ENCODE peak calls at places on chromosomes 5 and 9, in eight cellular contexts. J is MM.1S, S is GM23248, R is K562, M is keratinocyte, H is fibroblast of lung, P is neuronal stem cell, U is HCT116. B is an unnamed sample. For H3K27me3, the result is how much of the 10 kb centered on the place peaks cover.

GRCh38 chr9:16866542-16866941 is 3.9 kb downstream of the BNC2 start:
- DNase-seq in J (no peak), S (peak), R (no peak), M (no peak), H (peak), P (no peak), U (no peak), B (no peak)

GRCh38 chr5:10157085-10157669 is 92.5 kb downstream of the ATPSCKMT start:
- DNase-seq in J (no peak), S (no peak), R (no peak), M (no peak), H (no peak), P (no peak), U (no peak), B (peak)

GRCh38 chr9:38380872-38381534 is 11.5 kb upstream of the ALDH1B1 start:
- DNase-seq in J (no peak), S (no peak), R (peak), M (no peak), H (peak), P (peak), U (no peak), B (no peak)

GRCh38 chr9:87157366-87158031 is 210.2 kb upstream of the GAS1 start:
- DNase-seq in J (no peak), S (peak), R (no peak), M (no peak), H (peak), P (no peak), U (no peak), B (no peak)

GRCh38 chr9:84304166-84304565 is 36.4 kb downstream of the SLC28A3 start:
- DNase-seq in J (no peak), S (no peak), R (no peak), M (no peak), H (peak), P (no peak), U (no peak), B (no peak)

GRCh38 chr5:87582149-87582548 is 169.4 kb upstream of the CCNH start:
- DNase-seq in J (no peak), S (no peak), R (no peak), M (no peak), H (no peak), P (no peak), U (no peak), B (no peak)

GRCh38 chr5:95446009-95446408 is 54.8 kb downstream of the FAM81B start:
- DNase-seq in J (no peak), S (peak), R (no peak), M (peak), H (peak), P (no peak), U (peak), B (no peak)

GRCh38 chr5:58060971-58061370 is 398.9 kb downstream of the PLK2 start:
- DNase-seq in J (no peak), S (peak), R (no peak), M (no peak), H (peak), P (no peak), U (no peak), B (no peak)

GRCh38 chr5:44833249-44833648 is 24.5 kb downstream of the MRPS30 start:
- DNase-seq in J (no peak), S (no peak), R (no peak), M (no peak), H (no peak), P (no peak), U (no peak), B (no peak)

GRCh38 chr9:121498150-121498486 is 1.5 kb downstream of the GGTA1 start:
- DNase-seq in J (peak), S (peak), R (peak), M (peak), H (peak), P (peak), U (peak), B (peak)

GRCh38 chr5:84287964-84288363 is 96.7 kb downstream of the EDIL3 start:
- DNase-seq in J (peak), S (peak), R (no peak), M (peak), H (peak), P (no peak), U (peak), B (no peak)
- H3K4me2 ChIP-seq in J (no peak), S (no peak), R (no peak), M (peak), H (no peak), P (no peak), U (peak), B (no peak)

DNA sequence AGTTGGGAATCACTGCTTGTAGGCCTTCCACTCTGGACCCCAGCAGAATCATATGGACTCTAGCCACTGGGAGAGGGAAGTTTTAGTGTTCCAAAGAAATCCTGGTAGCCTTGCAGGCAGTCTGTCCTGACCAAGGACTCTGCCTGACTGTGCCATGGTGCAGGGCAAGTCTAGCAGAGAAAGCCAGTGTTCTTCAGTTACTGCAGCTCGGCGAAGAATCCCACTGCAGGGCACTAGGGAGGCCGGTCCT is 20.3 kb upstream of the MATR3 start:
- DNase-seq in J (no peak), S (no peak), R (no peak), M (no peak), H (no peak), P (no peak), U (no peak), B (peak)
- H3K27me3 ChIP-seq in J (under half), S (under half), R (under half), M (under half), H (under half), P (under half), U (under half), B (under half)

DNA sequence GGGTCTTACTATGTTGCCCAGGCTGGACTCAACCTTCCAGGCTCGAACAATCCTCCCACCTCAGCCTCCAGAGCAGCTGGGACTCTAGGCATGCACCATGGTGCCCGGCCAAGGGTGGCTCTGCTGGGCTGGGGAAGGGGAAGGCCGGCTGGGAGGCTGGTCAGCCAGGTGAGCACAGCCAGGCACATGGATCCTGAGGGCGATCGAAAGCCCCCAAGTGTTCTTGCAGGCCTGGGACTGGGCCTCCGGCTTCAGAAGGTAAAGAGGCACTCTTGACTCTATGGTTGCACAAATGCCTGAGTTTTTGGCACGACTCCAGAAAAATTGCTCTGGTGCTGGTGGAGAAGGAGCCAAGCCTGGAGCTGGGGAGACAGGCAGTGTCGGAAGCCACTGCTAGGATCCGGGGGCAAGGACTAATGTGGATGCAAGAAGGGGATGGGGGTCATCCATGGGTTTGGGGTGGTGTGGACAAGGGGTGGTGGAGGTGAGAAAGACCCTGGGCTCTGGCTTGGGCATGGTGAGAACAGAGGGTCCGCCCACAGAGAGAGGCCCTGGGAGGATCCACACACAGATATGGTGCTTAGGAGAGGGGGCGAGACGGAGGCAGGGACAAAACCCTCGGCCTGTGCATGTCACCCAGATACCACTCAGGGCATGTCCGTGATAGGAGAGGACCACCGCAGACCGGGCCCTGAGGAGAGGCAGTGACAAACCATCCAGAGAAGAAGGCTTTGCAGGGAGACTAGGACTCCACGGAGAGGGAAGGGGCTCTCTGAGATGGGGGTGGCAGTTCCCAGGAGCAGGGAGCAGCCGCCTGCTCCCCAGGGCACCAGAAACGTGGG is 51.1 kb upstream of the COL5A1 start:
- DNase-seq in J (no peak), S (no peak), R (no peak), M (no peak), H (no peak), P (no peak), U (no peak), B (no peak)
- H3K4me2 ChIP-seq in J (no peak), S (peak), R (no peak), M (no peak), H (no peak), P (no peak), U (no peak), B (no peak)

GRCh38 chr5:575636-576035 is 36.5 kb upstream of the CEP72 start:
- DNase-seq in J (no peak), S (no peak), R (no peak), M (no peak), H (no peak), P (no peak), U (no peak), B (no peak)
- H3K27me3 ChIP-seq in J (under half), S (half or more), R (half or more), M (under half), H (under half), P (under half), U (under half), B (under half)

B was measured in H9.